ENCODE peak calls at places on chromosomes 13 and 19, in six cellular contexts. C is BE2C, L is pancreas, V is cardiac muscle cell, G is hepatocyte, K is body of pancreas. Q is an unnamed sample. For H3K4me1, the result is how much of the 10 kb centered on the place peaks cover.

GRCh38 chr13:91498298-91498697 is 99.9 kb downstream of the GPC5 start:
- DNase-seq in C (no peak), L (no peak), V (no peak), G (no peak), K (no peak), Q (no peak)

GRCh38 chr13:71309905-71310304 is 557.1 kb downstream of the DACH1 start:
- DNase-seq in C (no peak), L (no peak), V (no peak), G (no peak), K (no peak), Q (no peak)

GRCh38 chr13:97004096-97004876 is 10.0 kb upstream of the OXGR1 start:
- DNase-seq in C (no peak), L (no peak), V (no peak), G (peak), K (no peak), Q (no peak)

GRCh38 chr19:11423804-11424318 is 4.7 kb upstream of the RGL3 start:
- DNase-seq in C (no peak), L (peak), V (no peak), G (no peak), K (no peak), Q (no peak)

GRCh38 chr13:84430015-84430414 is 547.7 kb upstream of the SLITRK1 start:
- DNase-seq in C (no peak), L (no peak), V (no peak), G (no peak), K (no peak), Q (no peak)

GRCh38 chr19:41353466-41354342 is at the start of gene TGFB1:
- DNase-seq in C (peak), L (peak), V (peak), G (peak), K (peak), Q (peak)

GRCh38 chr13:27820524-27821482 is 28.5 kb downstream of the GSX1 start:
- DNase-seq in C (no peak), L (no peak), V (no peak), G (no peak), K (no peak), Q (no peak)

GRCh38 chr13:75418997-75419396 is 63.0 kb downstream of the TBC1D4 start:
- DNase-seq in C (no peak), L (no peak), V (no peak), G (no peak), K (no peak), Q (no peak)

GRCh38 chr13:95160112-95160906 is 140.9 kb downstream of the ABCC4 start:
- DNase-seq in C (no peak), L (no peak), V (peak), G (no peak), K (no peak), Q (no peak)

GRCh38 chr19:40191836-40192646 is 815 bp downstream of the MAP3K10 start:
- DNase-seq in C (peak), L (peak), V (peak), G (peak), K (peak), Q (peak)

GRCh38 chr19:2782357-2782935 is 627 bp downstream of the SGTA start:
- DNase-seq in C (no peak), L (no peak), V (no peak), G (no peak), K (peak), Q (no peak)

GRCh38 chr19:54470991-54471782 is 1.9 kb downstream of the CDC42EP5 start:
- DNase-seq in C (no peak), L (peak), V (no peak), G (peak), K (peak), Q (peak)

GRCh38 chr13:79307866-79308298 is 98.2 kb downstream of the RBM26 start:
- DNase-seq in C (no peak), L (no peak), V (no peak), G (no peak), K (no peak), Q (no peak)

GRCh38 chr19:49327878-49328544 is 3.0 kb upstream of the SLC6A16 start:
- DNase-seq in C (no peak), L (no peak), V (peak), G (no peak), K (no peak), Q (peak)

GRCh38 chr19:29255912-29256311 is 43.0 kb upstream of the UQCRFS1 start:
- DNase-seq in C (no peak), L (no peak), V (no peak), G (no peak), K (no peak), Q (no peak)

GRCh38 chr13:62096652-62097051 is 681.0 kb upstream of the PCDH20 start:
- DNase-seq in C (no peak), L (no peak), V (no peak), G (no peak), K (no peak), Q (no peak)

GRCh38 chr19:2719910-2720776 is 1.0 kb downstream of the DIRAS1 start:
- DNase-seq in C (no peak), L (no peak), V (no peak), G (no peak), K (peak), Q (no peak)

GRCh38 chr19:33747273-33747672 is 49.4 kb upstream of the KCTD15 start:
- DNase-seq in C (no peak), L (no peak), V (no peak), G (no peak), K (no peak), Q (no peak)

DNA sequence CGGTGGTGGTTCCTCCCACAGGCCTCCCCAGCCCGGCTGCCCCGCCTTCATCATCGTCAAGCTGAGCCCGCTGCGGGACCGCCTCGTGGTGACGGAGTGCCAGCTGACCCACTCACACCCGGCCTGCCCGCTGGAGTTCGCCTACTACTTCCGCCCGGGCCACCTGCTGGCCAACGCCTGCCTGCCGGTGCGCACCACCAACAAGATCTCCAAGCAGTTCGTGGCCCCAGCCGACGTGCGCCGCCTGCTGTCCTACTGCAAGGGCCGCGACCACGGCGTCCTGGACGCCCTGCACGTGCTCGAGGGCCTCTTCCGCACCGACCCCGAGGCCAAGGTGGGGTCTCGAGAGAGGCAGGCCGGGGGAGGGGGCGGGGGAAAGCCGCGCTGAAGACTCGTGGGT is 12.0 kb downstream of the ZSWIM9 start:
- DNase-seq in C (no peak), L (no peak), V (no peak), G (no peak), K (no peak), Q (no peak)
- TF ChIP-seq CTCF in C (no peak), L (no peak), V (no peak), G (no peak), K (no peak), Q (peak)

GRCh38 chr13:29204651-29205050 is 384.5 kb downstream of the MTUS2 start:
- DNase-seq in C (no peak), L (no peak), V (no peak), G (no peak), K (no peak), Q (no peak)
- H3K4me3 ChIP-seq in C (no peak), L (no peak), V (no peak), G (no peak), K (no peak), Q (no peak)

DNA sequence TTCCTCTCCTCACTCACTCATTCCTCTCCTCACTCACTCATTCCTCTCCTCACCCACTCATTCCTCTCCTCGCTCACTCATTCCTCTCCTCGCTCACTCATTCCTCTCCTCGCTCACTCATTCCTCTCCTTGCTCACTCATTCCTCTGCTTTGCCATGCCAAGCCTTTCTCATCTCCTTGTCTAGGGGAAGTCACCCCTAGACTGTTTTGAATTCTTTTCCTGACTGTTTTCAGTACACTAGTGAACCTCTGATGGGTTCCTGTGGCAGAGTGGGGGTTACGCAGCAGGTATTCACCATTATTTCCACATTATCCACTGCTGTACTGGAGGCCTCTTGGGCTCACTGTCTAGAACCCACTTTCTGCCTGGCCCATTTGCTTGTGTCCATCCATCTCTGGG is 1.2 kb downstream of the CYP4F8 start:
- DNase-seq in C (no peak), L (no peak), V (no peak), G (no peak), K (no peak), Q (no peak)
- H3K4me1 ChIP-seq in C (under half), L (under half), V (under half), G (under half), K (under half), Q (under half)

DNA sequence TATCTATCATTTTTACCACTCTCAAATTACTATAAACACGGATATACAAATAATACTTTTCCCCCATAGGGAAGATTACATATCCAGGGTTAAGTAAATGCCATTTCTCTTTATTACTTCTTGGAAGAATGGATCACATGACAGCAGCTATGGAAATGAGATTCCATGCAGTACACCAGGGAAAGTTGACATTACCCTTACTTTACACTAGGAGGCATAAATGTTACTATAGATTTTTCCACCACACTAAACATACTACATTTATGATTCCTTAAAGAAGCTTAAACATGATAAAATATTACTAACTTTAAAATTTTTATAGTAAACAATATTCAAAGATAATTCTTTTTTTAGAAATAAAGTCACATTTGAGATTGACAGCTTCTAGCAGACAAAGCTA is 611.4 kb downstream of the PCDH9 start:
- DNase-seq in C (no peak), L (no peak), V (peak), G (peak), K (no peak), Q (no peak)
- TF ChIP-seq CTCF in C (peak), L (no peak), V (peak), G (peak), K (no peak), Q (peak)

GRCh38 chr19:1672038-1672768 is 19.8 kb upstream of the TCF3 start:
- DNase-seq in C (peak), L (peak), V (peak), G (peak), K (no peak), Q (no peak)
- H3K4me3 ChIP-seq in C (peak), L (no peak), V (peak), G (peak), K (no peak), Q (peak)

DNA sequence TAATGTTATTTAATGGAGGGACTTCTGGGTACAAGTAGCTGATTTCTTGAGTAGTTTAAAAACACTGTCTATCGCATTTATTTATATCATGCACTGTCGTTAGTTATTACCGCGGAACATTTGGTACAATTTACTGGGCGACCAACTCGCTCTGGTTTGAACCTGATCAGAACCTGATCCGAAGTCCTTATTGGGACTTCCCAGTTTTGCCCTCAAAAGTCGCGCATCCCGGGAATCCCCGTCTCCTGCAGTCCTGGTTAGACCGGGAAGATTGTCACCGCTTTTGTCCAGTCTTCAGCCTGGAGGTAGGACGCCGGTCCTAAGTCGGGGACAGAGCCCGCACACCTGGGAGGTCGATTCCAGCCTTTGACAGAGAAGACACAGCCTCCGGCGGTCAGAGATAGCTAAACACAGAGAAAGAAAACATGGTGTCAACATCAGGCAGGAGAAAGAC is 694 bp downstream of the CLN5 start:
- DNase-seq in C (no peak), L (peak), V (peak), G (peak), K (peak), Q (no peak)
- H3K4me1 ChIP-seq in C (under half), L (under half), V (under half), G (under half), K (under half), Q (under half)

GRCh38 chr19:17582613-17583012 is 27.2 kb downstream of the COLGALT1 start:
- DNase-seq in C (no peak), L (no peak), V (no peak), G (no peak), K (no peak), Q (no peak)
- TF ChIP-seq CTCF in C (no peak), L (no peak), V (no peak), G (no peak), K (no peak), Q (no peak)

Q was measured in Caco-2.